ENCODE peak calls at places on chromosomes 11 and 22, in eight cellular contexts. G is AG04450; H is effector CD4-positive, alpha-beta T cell; B is activated CD8-positive, alpha-beta memory T cell treated with anti-CD3 and anti-CD28 coated beads for 48 hours; O is KBM-7; N is left kidney; Y is GM12891; Q is naive thymus-derived CD4-positive, alpha-beta T cell. V is an unnamed sample.

GRCh38 chr22:50167689-50168489 is 2.6 kb upstream of the PANX2 start:
- DNase-seq in G (no peak), Y (no peak), O (no peak), N (no peak), Q (no peak), H (no peak), B (no peak), V (no peak)

GRCh38 chr22:31627223-31627731 is 34.7 kb downstream of the PISD start:
- DNase-seq in B (no peak), N (no peak), Q (no peak), G (no peak), O (no peak), Y (no peak), H (no peak), V (no peak)

GRCh38 chr11:65041206-65042035 is at the start of gene SAC3D1:
- DNase-seq in N (peak; percentile 85), B (no peak), Q (no peak), O (peak; percentile 18), H (peak; percentile 59), Y (peak; percentile 72), G (no peak), V (peak; percentile 84)

GRCh38 chr11:125768256-125769046 is 10.2 kb downstream of the PATE2 start:
- DNase-seq in G (no peak), N (peak; percentile 56), O (no peak), H (no peak), Q (no peak), B (no peak), Y (no peak), V (no peak)

GRCh38 chr11:12024314-12024926 is 16.0 kb upstream of the DKK3 start:
- DNase-seq in H (no peak), Y (no peak), O (peak; percentile 70), N (no peak), B (no peak), Q (no peak), G (no peak), V (no peak)

GRCh38 chr11:73402834-73403185 is 26.6 kb downstream of the RELT start:
- DNase-seq in H (no peak), B (no peak), Q (no peak), N (peak; percentile 31), G (no peak), O (peak; percentile 29), Y (no peak), V (peak; percentile 58)

GRCh38 chr11:35247863-35248262 is 108.9 kb downstream of the CD44 start:
- DNase-seq in Q (no peak), O (no peak), N (no peak), H (peak; percentile 14), B (no peak), G (no peak), Y (no peak), V (no peak)

GRCh38 chr11:68749501-68750196 is 1.7 kb downstream of the TESMIN start:
- DNase-seq in Y (no peak), G (no peak), Q (no peak), O (no peak), N (peak; percentile 51), H (no peak), B (no peak), V (no peak)

GRCh38 chr11:72243173-72243566 is 806 bp downstream of the PHOX2A start:
- DNase-seq in Q (no peak), N (no peak), B (no peak), G (no peak), H (no peak), Y (no peak), O (no peak), V (peak; percentile 36)

GRCh38 chr11:107370390-107370789 is 87.2 kb downstream of the CWF19L2 start:
- DNase-seq in Q (no peak), G (peak; percentile 1), B (no peak), N (no peak), H (no peak), Y (no peak), O (no peak), V (no peak)

GRCh38 chr22:35900483-35901168 is 128.0 kb downstream of the RBFOX2 start:
- DNase-seq in B (peak; percentile 6), Q (peak; percentile 17), G (no peak), O (peak; percentile 30), H (no peak), Y (no peak), N (no peak), V (no peak)

GRCh38 chr11:61361237-61361636 is 445 bp downstream of the CYB561A3 start:
- DNase-seq in O (no peak), Y (no peak), Q (no peak), B (no peak), N (peak; percentile 15), H (no peak), G (no peak), V (no peak)

GRCh38 chr11:57641011-57641410 is 8.7 kb downstream of the YPEL4 start:
- DNase-seq in H (no peak), Y (no peak), Q (no peak), O (no peak), G (no peak), B (no peak), N (peak; percentile 65), V (peak; percentile 48)

GRCh38 chr11:45089845-45090499 is 56.5 kb upstream of the PRDM11 start:
- DNase-seq in B (no peak), Y (no peak), H (no peak), Q (no peak), O (peak; percentile 44), G (no peak), N (no peak), V (no peak)

GRCh38 chr22:36619797-36620390 is 83.7 kb downstream of the CACNG2 start:
- DNase-seq in Q (no peak), Y (no peak), N (peak; percentile 76), O (no peak), B (no peak), G (no peak), H (no peak), V (no peak)

GRCh38 chr22:37896181-37896592 is 9.9 kb upstream of the MICALL1 start:
- DNase-seq in B (no peak), Q (peak; percentile 60), Y (peak; percentile 67), H (peak; percentile 14), N (no peak), O (peak; percentile 70), G (no peak), V (peak; percentile 70)

GRCh38 chr11:3197044-3197715 is 21.4 kb downstream of the MRGPRG start:
- DNase-seq in N (no peak), B (no peak), G (no peak), Q (no peak), H (no peak), Y (no peak), O (no peak), V (no peak)

GRCh38 chr22:38230108-38230825 is 28.5 kb downstream of the MAFF start:
- DNase-seq in Y (peak; percentile 69), O (peak; percentile 78), H (peak; percentile 27), B (no peak), G (no peak), Q (peak; percentile 35), N (peak; percentile 56), V (peak; percentile 71)

GRCh38 chr11:14347991-14348390 is 11.0 kb downstream of the RRAS2 start:
- DNase-seq in G (no peak), Y (no peak), N (no peak), O (no peak), H (no peak), Q (no peak), B (no peak), V (no peak)

GRCh38 chr11:58606930-58607714 is 15.3 kb upstream of the CNTF start:
- DNase-seq in B (no peak), Q (no peak), Y (no peak), N (no peak), G (no peak), H (no peak), O (no peak), V (no peak)

GRCh38 chr11:101686514-101686913 is 102.7 kb upstream of the TRPC6 start:
- DNase-seq in N (peak; percentile 13), Q (no peak), Y (no peak), O (no peak), B (no peak), H (no peak), G (no peak), V (no peak)

GRCh38 chr11:121839821-121840220 is 276.2 kb downstream of the BLID start:
- DNase-seq in B (no peak), N (no peak), Y (no peak), O (no peak), G (no peak), H (no peak), Q (no peak), V (no peak)

GRCh38 chr11:110833033-110833484 is 120.8 kb upstream of the ARHGAP20 start:
- DNase-seq in Q (no peak), H (no peak), N (no peak), G (peak; percentile 27), B (no peak), O (no peak), Y (no peak), V (no peak)

GRCh38 chr22:17773606-17774205 is 563 bp downstream of the BID start:
- DNase-seq in G (no peak), Q (no peak), Y (peak; percentile 67), H (peak; percentile 47), N (peak; percentile 79), B (no peak), O (peak; percentile 45), V (peak; percentile 79)

GRCh38 chr11:16771350-16772140 is 33.1 kb downstream of the C11orf58 start:
- DNase-seq in H (no peak), Y (no peak), N (no peak), Q (no peak), B (no peak), G (no peak), O (no peak), V (peak; percentile 7)

GRCh38 chr11:110184974-110185597 is 91.9 kb downstream of the ZC3H12C start:
- DNase-seq in N (no peak), G (no peak), H (no peak), Q (no peak), Y (no peak), B (no peak), O (no peak), V (no peak)

GRCh38 chr22:19122752-19123492 is 710 bp upstream of the DGCR2 start:
- DNase-seq in N (no peak), B (no peak), Y (no peak), G (no peak), H (no peak), O (peak; percentile 34), Q (no peak), V (peak; percentile 53)

GRCh38 chr11:120134931-120135228 is 3.0 kb downstream of the TRIM29 start:
- DNase-seq in H (no peak), B (no peak), O (no peak), G (no peak), Q (no peak), Y (no peak), N (no peak), V (no peak)

GRCh38 chr22:35587447-35587870 is 29.7 kb downstream of the MB start:
- DNase-seq in B (no peak), G (no peak), Y (no peak), Q (no peak), H (no peak), N (peak; percentile 35), O (no peak), V (no peak)

GRCh38 chr22:25690798-25691197 is 51.2 kb upstream of the MYO18B start:
- DNase-seq in Q (no peak), G (no peak), O (no peak), H (no peak), B (no peak), Y (no peak), N (no peak), V (no peak)

GRCh38 chr11:10659339-10660216 is 34.0 kb downstream of the IRAG1 start:
- DNase-seq in B (no peak), Y (no peak), Q (no peak), O (peak; percentile 50), G (peak; percentile 87), H (no peak), N (peak; percentile 38), V (no peak)

GRCh38 chr11:16960250-16960649 is 54.0 kb downstream of the PLEKHA7 start:
- DNase-seq in N (no peak), G (no peak), Q (no peak), B (no peak), H (no peak), O (no peak), Y (no peak), V (no peak)

GRCh38 chr11:94948070-94948617 is 25.2 kb downstream of the CWC15 start:
- DNase-seq in N (peak; percentile 36), Y (no peak), G (no peak), B (no peak), O (peak; percentile 96), H (no peak), Q (no peak), V (no peak)

GRCh38 chr11:127345819-127346459 is 345.4 kb upstream of the KIRREL3 start:
- DNase-seq in Q (no peak), N (peak; percentile 58), B (no peak), G (no peak), O (peak; percentile 38), Y (peak; percentile 13), H (no peak), V (peak; percentile 48)

V was measured in GM13977.